ENCODE peak calls at places on chromosomes 7 and 10, in seven cellular contexts. B is heart right ventricle, M is colonic mucosa, L is uterus, K is cardiac muscle cell, H is ovary, D is MM.1S. X is an unnamed sample. For H3K4me1 and H3K27me3, the result is how much of the 10 kb centered on the place peaks cover.

GRCh38 chr7:87312215-87312865 is 33.1 kb upstream of the CROT start:
- DNase-seq in B (peak), M (peak), L (peak), K (peak), H (peak), D (peak), X (no peak)

GRCh38 chr10:70348228-70348850 is 34.1 kb downstream of the LRRC20 start:
- DNase-seq in B (peak), M (peak), L (peak), K (peak), H (no peak), D (peak), X (no peak)

GRCh38 chr10:46084321-46085165 is 38.5 kb upstream of the MSMB start:
- DNase-seq in B (no peak), M (no peak), L (no peak), K (no peak), H (no peak), D (no peak), X (no peak)

GRCh38 chr10:85916999-85917573 is 449.5 kb downstream of the GRID1 start:
- DNase-seq in B (no peak), M (no peak), L (no peak), K (no peak), H (no peak), D (no peak), X (no peak)

GRCh38 chr10:111475720-111476119 is 398.9 kb downstream of the ADRA2A start:
- DNase-seq in B (no peak), M (no peak), L (no peak), K (no peak), H (no peak), D (no peak), X (no peak)

GRCh38 chr10:44393051-44393630 is 8.2 kb upstream of the CXCL12 start:
- DNase-seq in B (no peak), M (no peak), L (peak), K (no peak), H (no peak), D (no peak), X (no peak)

GRCh38 chr10:31322647-31323046 is 3.6 kb downstream of the ZEB1 start:
- DNase-seq in B (no peak), M (no peak), L (no peak), K (peak), H (no peak), D (peak), X (no peak)

GRCh38 chr7:129781856-129782256 is 170.3 kb downstream of the NRF1 start:
- DNase-seq in B (no peak), M (no peak), L (no peak), K (no peak), H (no peak), D (peak), X (no peak)

GRCh38 chr7:110835209-110835608 is 255.7 kb upstream of the LRRN3 start:
- DNase-seq in B (no peak), M (peak), L (no peak), K (no peak), H (no peak), D (peak), X (no peak)

GRCh38 chr7:75531359-75531821 is 39.3 kb downstream of the SPDYE5 start:
- DNase-seq in B (no peak), M (no peak), L (no peak), K (no peak), H (no peak), D (no peak), X (no peak)

GRCh38 chr7:157615101-157615817 is 278.5 kb downstream of the DNAJB6 start:
- DNase-seq in B (peak), M (no peak), L (peak), K (peak), H (peak), D (no peak), X (peak)

GRCh38 chr7:84677386-84677785 is 482.8 kb upstream of the SEMA3A start:
- DNase-seq in B (no peak), M (no peak), L (no peak), K (peak), H (no peak), D (no peak), X (no peak)

GRCh38 chr7:127876393-127876792 is 154.8 kb downstream of the LRRC4 start:
- DNase-seq in B (no peak), M (no peak), L (no peak), K (peak), H (no peak), D (no peak), X (no peak)

GRCh38 chr7:24911213-24911603 is 68.8 kb downstream of the OSBPL3 start:
- DNase-seq in B (no peak), M (no peak), L (no peak), K (peak), H (no peak), D (no peak), X (no peak)

GRCh38 chr10:89648074-89648473 is 3.0 kb upstream of the PANK1 start:
- DNase-seq in B (no peak), M (no peak), L (no peak), K (no peak), H (no peak), D (no peak), X (no peak)

GRCh38 chr10:5828725-5829124 is 15.5 kb upstream of the GDI2 start:
- DNase-seq in B (no peak), M (no peak), L (no peak), K (no peak), H (no peak), D (no peak), X (no peak)

GRCh38 chr7:124723012-124723411 is 42.6 kb downstream of the GPR37 start:
- DNase-seq in B (no peak), M (no peak), L (no peak), K (no peak), H (no peak), D (no peak), X (no peak)

GRCh38 chr7:33644489-33644888 is 260.9 kb upstream of the BMPER start:
- DNase-seq in B (no peak), M (no peak), L (no peak), K (no peak), H (no peak), D (no peak), X (no peak)

GRCh38 chr10:60448246-60448645 is 58.6 kb upstream of the ANK3 start:
- DNase-seq in B (no peak), M (no peak), L (no peak), K (no peak), H (no peak), D (no peak), X (no peak)

GRCh38 chr10:93458821-93459257 is 23.3 kb downstream of the MYOF start:
- DNase-seq in B (peak), M (no peak), L (peak), K (peak), H (peak), D (no peak), X (peak)

GRCh38 chr7:1289681-1290261 is 57.1 kb downstream of the UNCX start:
- DNase-seq in B (no peak), M (no peak), L (no peak), K (no peak), H (no peak), D (no peak), X (no peak)

GRCh38 chr7:148535227-148535626 is 55.3 kb upstream of the C7orf33 start:
- DNase-seq in B (no peak), M (no peak), L (no peak), K (peak), H (no peak), D (peak), X (peak)

GRCh38 chr10:131725736-131726459 is 174.9 kb upstream of the PPP2R2D start:
- DNase-seq in B (no peak), M (peak), L (no peak), K (no peak), H (no peak), D (no peak), X (no peak)

GRCh38 chr7:157859915-157860314 is 523.1 kb downstream of the DNAJB6 start:
- DNase-seq in B (no peak), M (no peak), L (no peak), K (no peak), H (no peak), D (no peak), X (no peak)

GRCh38 chr7:33243319-33243881 is 114.0 kb downstream of the BBS9 start:
- DNase-seq in B (peak), M (no peak), L (no peak), K (peak), H (no peak), D (peak), X (no peak)

GRCh38 chr10:51092402-51092801 is 18.1 kb downstream of the PRKG1 start:
- DNase-seq in B (peak), M (peak), L (peak), K (peak), H (peak), D (no peak), X (peak)

GRCh38 chr10:91974960-91975359 is 51.4 kb downstream of the BTAF1 start:
- DNase-seq in B (no peak), M (no peak), L (no peak), K (peak), H (no peak), D (no peak), X (no peak)

GRCh38 chr7:102075126-102075525 is 211.5 kb upstream of the SH2B2 start:
- DNase-seq in B (no peak), M (no peak), L (no peak), K (no peak), H (no peak), D (no peak), X (no peak)

GRCh38 chr10:77873558-77874380 is 52.8 kb downstream of the DLG5 start:
- DNase-seq in B (no peak), M (peak), L (peak), K (peak), H (peak), D (no peak), X (no peak)

GRCh38 chr7:151007469-151007898 is 16.7 kb downstream of the NOS3 start:
- DNase-seq in B (peak), M (no peak), L (no peak), K (peak), H (no peak), D (no peak), X (no peak)

GRCh38 chr7:99314504-99314903 is 11.2 kb upstream of the ARPC1A start:
- DNase-seq in B (no peak), M (peak), L (no peak), K (no peak), H (no peak), D (no peak), X (no peak)
- TF ChIP-seq CTCF in B (no peak), M (no peak), L (no peak), K (no peak), H (no peak), D (no peak), X (no peak)

GRCh38 chr10:14598809-14599764 is 175.6 kb downstream of the FAM107B start:
- DNase-seq in B (no peak), M (no peak), L (no peak), K (no peak), H (no peak), D (no peak), X (no peak)
- H3K4me1 ChIP-seq in B (under half), M (under half), L (under half), K (under half), H (under half), D (under half), X (under half)

DNA sequence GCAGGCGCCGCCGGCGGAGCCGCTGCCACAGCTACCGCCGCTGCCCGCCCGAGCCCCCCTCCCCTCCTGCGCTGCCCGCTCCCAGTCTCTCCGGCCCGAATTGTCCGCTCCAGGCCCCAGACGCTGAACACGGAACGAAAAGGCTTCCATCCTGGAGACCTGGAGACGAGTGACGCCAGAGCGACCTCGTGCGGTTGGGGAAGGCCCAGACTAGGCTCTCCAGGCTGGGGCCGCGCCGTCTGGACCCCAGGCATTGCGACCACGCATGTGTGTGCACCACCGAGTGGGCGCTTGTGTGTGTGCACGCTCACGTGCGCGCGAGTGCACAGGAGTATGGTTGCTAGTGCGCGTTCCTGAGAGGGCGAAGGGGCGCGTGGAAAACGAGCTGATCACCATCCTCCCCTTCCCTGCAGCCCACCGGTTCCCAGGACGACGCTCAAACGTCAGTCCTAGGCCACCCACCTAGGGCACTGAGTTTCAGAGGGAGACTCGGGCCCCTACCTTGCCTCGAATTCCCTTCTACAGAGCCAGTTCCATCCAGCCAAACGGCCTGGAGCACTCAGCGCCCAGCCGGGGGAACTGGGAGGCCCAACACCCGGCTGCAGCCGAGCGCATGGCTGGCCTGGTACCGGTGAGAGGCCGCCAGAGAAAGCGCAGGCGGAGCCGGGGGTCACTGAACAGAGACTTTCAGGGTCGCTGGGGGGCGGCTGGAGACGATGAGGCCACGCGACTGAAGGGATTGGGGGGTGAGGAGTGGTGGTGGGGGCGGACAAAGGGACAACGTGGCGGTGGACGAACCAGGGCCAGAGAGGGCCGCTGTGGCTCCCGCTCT is 11.6 kb downstream of the LBX1 start:
- DNase-seq in B (no peak), M (no peak), L (no peak), K (peak), H (no peak), D (no peak), X (no peak)
- H3K27me3 ChIP-seq in B (half or more), M (half or more), L (half or more), K (half or more), H (under half), D (half or more), X (under half)

DNA sequence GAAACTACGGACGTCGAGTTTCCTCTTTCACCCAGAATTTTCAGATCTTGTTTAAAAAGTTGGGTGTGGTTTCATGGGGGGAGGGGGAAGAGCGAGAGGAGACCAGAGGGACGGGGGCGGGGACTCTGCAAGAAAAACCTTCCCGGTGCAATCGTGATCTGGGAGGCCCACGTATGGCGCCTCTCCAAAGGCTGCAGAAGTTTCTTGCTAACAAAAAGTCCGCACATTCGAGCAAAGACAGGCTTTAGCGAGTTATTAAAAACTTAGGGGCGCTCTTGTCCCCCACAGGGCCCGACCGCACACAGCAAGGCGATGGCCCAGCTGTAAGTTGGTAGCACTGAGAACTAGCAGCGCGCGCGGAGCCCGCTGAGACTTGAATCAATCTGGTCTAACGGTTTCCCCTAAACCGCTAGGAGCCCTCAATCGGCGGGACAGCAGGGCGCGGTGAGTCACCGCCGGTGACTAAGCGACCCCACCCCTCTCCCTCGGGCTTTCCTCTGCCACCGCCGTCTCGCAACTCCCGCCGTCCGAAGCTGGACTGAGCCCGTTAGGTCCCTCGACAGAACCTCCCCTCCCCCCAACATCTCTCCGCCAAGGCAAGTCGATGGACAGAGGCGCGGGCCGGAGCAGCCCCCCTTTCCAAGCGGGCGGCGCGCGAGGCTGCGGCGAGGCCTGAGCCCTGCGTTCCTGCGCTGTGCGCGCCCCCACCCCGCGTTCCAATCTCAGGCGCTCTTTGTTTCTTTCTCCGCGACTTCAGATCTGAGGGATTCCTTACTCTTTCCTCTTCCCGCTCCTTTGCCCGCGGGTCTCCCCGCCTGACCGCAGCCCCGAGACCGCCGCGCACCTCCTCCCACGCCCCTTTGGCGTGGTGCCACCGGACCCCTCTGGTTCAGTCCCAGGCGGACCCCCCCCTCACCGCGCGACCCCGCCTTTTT is at the start of gene VIM:
- DNase-seq in B (peak), M (peak), L (peak), K (peak), H (peak), D (peak), X (peak)
- TF ChIP-seq CTCF in B (no peak), M (no peak), L (no peak), K (peak), H (no peak), D (no peak), X (peak)

GRCh38 chr10:114071188-114071587 is 27.5 kb downstream of the ADRB1 start:
- DNase-seq in B (no peak), M (no peak), L (no peak), K (no peak), H (no peak), D (no peak), X (no peak)
- H3K4me1 ChIP-seq in B (under half), M (under half), L (under half), K (under half), H (under half), D (under half), X (under half)

DNA sequence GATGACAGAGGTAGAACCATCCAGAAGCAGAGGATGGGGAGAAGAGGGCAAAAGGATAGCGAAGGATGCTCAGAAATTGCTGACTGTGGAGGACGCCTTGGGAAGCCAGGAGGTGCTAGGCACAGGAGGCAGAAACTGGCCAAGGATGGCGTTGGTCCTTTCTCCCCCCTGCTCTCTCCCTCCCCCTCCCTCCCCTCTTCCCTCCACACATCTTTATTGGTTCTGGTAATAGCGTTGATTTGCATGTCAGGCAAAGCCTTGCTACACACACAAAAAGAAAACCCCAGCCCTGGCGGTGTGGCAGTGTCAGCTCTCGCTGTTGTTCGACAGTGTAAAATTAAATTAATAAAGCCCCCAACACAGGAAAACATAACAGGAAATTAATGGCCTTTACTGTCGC is 47.2 kb downstream of the PAX2 start:
- DNase-seq in B (no peak), M (no peak), L (no peak), K (no peak), H (no peak), D (no peak), X (no peak)
- H3K27me3 ChIP-seq in B (under half), M (under half), L (under half), K (under half), H (under half), D (half or more), X (under half)

DNA sequence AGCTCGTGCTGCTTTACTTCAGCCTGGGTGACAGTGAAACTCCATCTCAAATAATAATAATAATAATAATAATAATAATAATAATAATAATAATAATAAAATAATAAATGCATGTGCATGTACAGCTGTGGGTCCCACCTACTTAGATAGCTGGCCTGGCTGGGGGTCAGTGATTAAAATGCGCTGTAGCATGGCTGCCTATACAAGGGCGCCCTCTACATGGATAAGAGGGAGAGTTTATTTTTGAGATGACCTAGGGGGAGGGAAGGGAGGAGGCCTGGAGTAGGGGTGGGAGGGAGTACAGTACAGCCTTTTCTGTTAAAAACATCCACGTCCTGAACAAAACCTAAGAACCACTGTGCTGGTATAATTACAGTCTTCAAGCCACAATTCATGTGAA is 146.4 kb downstream of the TMEM178B start:
- DNase-seq in B (no peak), M (no peak), L (no peak), K (no peak), H (no peak), D (no peak), X (no peak)
- TF ChIP-seq CTCF in B (peak), M (no peak), L (no peak), K (no peak), H (no peak), D (peak), X (no peak)

X was measured in ascending aorta.